ENCODE peak calls at places on chromosomes 13 and 19, in six cellular contexts. I, R, U, H, P and C are unnamed samples.

GRCh38 chr13:28475916-28476725 is 18.8 kb downstream of the FLT1 start:
- DNase-seq in I (no peak), R (no peak), U (no peak), H (no peak), P (no peak), C (no peak)

GRCh38 chr19:9847087-9847671 is 12.1 kb downstream of the PIN1 start:
- DNase-seq in I (peak), R (peak), U (peak), H (peak), P (peak), C (no peak)

GRCh38 chr13:21326155-21327030 is 132.7 kb downstream of the ZDHHC20 start:
- DNase-seq in I (peak), R (peak), U (peak), H (no peak), P (peak), C (no peak)

GRCh38 chr13:105177265-105177900 is 1358.1 kb downstream of the EFNB2 start:
- DNase-seq in I (no peak), R (no peak), U (no peak), H (no peak), P (no peak), C (no peak)

GRCh38 chr19:10120538-10121198 is 969 bp upstream of the EIF3G start:
- DNase-seq in I (no peak), R (no peak), U (no peak), H (peak), P (no peak), C (no peak)

GRCh38 chr13:67258482-67258881 is 28.3 kb upstream of the PCDH9 start:
- DNase-seq in I (no peak), R (no peak), U (peak), H (no peak), P (no peak), C (no peak)

GRCh38 chr13:44879452-44880058 is 109.7 kb downstream of the NUFIP1 start:
- DNase-seq in I (peak), R (peak), U (no peak), H (no peak), P (no peak), C (no peak)

GRCh38 chr19:50478901-50479715 is 2.5 kb upstream of the GARIN5A start:
- DNase-seq in I (no peak), R (no peak), U (peak), H (no peak), P (no peak), C (no peak)

GRCh38 chr13:113166681-113167080 is 8.2 kb downstream of the PROZ start:
- DNase-seq in I (no peak), R (no peak), U (no peak), H (no peak), P (no peak), C (no peak)

GRCh38 chr13:42174344-42175162 is 97.4 kb upstream of the AKAP11 start:
- DNase-seq in I (no peak), R (no peak), U (no peak), H (no peak), P (no peak), C (no peak)

GRCh38 chr13:79987323-79987722 is 353.6 kb downstream of the SPRY2 start:
- DNase-seq in I (no peak), R (no peak), U (no peak), H (no peak), P (no peak), C (no peak)

GRCh38 chr19:49479975-49480628 is 6.1 kb downstream of the FLT3LG start:
- DNase-seq in I (no peak), R (no peak), U (no peak), H (no peak), P (no peak), C (no peak)

GRCh38 chr13:44191504-44192171 is 182.0 kb upstream of the SERP2 start:
- DNase-seq in I (peak), R (peak), U (peak), H (peak), P (peak), C (no peak)

GRCh38 chr19:9673912-9674668 is 810 bp downstream of the ZNF562 start:
- DNase-seq in I (peak), R (no peak), U (no peak), H (no peak), P (no peak), C (no peak)

GRCh38 chr19:3968556-3969434 is 2.1 kb downstream of the DAPK3 start:
- DNase-seq in I (peak), R (peak), U (peak), H (peak), P (peak), C (peak)

GRCh38 chr19:1942078-1942933 is 1.3 kb downstream of the CSNK1G2 start:
- DNase-seq in I (peak), R (peak), U (peak), H (peak), P (peak), C (peak)

GRCh38 chr19:39126593-39127187 is 1.1 kb downstream of the PAK4 start:
- DNase-seq in I (peak), R (peak), U (peak), H (peak), P (no peak), C (no peak)

GRCh38 chr13:113671066-113672001 is 4.3 kb downstream of the GRK1 start:
- DNase-seq in I (no peak), R (peak), U (no peak), H (peak), P (peak), C (no peak)

GRCh38 chr13:97810152-97810551 is 143.3 kb upstream of the IPO5 start:
- DNase-seq in I (no peak), R (no peak), U (peak), H (no peak), P (no peak), C (no peak)

GRCh38 chr19:13705928-13706447 is 58.3 kb upstream of the MRI1 start:
- DNase-seq in I (no peak), R (no peak), U (no peak), H (no peak), P (no peak), C (no peak)

GRCh38 chr19:50906217-50906616 is 5.0 kb downstream of the KLK4 start:
- DNase-seq in I (peak), R (peak), U (peak), H (no peak), P (no peak), C (no peak)

GRCh38 chr19:33428627-33429013 is 55.1 kb downstream of the CEBPG start:
- DNase-seq in I (no peak), R (no peak), U (no peak), H (no peak), P (no peak), C (no peak)

GRCh38 chr13:21063031-21063430 is 1.6 kb upstream of the LATS2 start:
- DNase-seq in I (peak), R (no peak), U (no peak), H (no peak), P (no peak), C (no peak)

GRCh38 chr13:45142440-45143345 is 22.4 kb downstream of the GTF2F2 start:
- DNase-seq in I (no peak), R (no peak), U (peak), H (no peak), P (no peak), C (no peak)

DNA sequence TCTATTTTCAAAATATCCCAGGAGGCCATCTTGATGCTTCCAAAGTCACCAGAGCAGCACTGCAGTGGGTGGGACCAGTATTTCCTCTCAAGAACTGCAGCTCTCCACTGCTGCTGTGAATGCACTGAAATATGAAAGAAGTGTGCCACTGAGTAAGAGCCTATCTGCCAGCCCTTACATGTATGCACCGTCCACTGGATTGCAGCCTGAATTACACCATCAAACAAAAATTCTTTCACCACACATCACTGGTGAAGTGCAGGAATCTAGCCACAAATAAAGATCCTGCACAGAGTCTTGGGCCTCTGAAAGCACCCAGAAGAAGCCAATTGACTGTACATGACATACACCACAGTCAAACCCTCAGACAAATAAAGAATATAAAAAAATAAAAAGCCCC is 249.0 kb downstream of the LHFPL6 start:
- DNase-seq in I (no peak), R (no peak), U (no peak), H (no peak), P (no peak), C (no peak)
- H3K27ac ChIP-seq in I (no peak), R (no peak), U (no peak), H (no peak), P (no peak), C (no peak)

GRCh38 chr13:51276684-51277083 is 54.5 kb downstream of the FAM124A start:
- DNase-seq in I (peak), R (no peak), U (no peak), H (no peak), P (no peak), C (no peak)
- H3K27ac ChIP-seq in I (no peak), R (no peak), U (no peak), H (no peak), P (no peak), C (no peak)

GRCh38 chr19:6100284-6100915 is 9.9 kb downstream of the RFX2 start:
- DNase-seq in I (no peak), R (no peak), U (no peak), H (no peak), P (no peak), C (no peak)
- H3K27ac ChIP-seq in I (peak), R (no peak), U (no peak), H (peak), P (peak), C (peak)

DNA sequence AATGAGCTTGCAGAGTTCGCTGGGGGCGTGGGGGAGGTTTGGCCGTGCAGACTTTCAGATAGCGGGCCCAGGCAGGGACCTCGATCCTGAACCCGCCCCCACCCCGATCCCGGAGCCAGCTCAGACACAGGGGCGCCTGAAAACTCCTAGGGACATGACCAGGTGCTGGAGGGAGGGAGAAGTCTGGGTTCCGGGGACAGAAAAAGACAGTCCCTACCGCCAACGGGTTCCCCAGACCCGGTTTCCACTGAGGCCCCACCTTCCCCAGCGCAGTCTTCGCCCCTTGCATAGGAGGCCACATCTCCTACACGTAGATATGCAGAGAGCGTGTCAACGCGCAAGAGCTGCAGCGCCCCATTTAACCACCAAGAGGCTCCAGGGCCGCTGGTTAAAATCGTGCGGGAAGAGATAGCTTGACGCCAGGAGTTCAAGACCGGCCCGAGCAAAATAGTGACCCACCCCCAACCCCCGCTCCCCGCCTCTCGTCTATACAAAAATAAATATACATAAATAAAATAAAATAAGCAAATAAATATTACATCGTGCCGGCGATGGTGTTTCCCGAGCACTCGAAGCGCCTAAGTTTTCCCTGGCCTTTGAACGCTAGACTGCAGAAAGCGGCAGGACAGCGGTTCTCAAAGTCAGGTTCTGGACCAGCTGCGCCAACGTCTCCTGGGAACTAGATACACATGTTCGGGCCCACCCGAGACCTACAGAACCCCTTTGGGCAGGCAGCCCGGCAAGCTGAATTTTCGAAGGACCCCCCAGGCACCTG is 8.3 kb downstream of the CCDC8 start:
- DNase-seq in I (no peak), R (no peak), U (peak), H (no peak), P (no peak), C (no peak)
- H3K27ac ChIP-seq in I (no peak), R (no peak), U (no peak), H (peak), P (peak), C (peak)

DNA sequence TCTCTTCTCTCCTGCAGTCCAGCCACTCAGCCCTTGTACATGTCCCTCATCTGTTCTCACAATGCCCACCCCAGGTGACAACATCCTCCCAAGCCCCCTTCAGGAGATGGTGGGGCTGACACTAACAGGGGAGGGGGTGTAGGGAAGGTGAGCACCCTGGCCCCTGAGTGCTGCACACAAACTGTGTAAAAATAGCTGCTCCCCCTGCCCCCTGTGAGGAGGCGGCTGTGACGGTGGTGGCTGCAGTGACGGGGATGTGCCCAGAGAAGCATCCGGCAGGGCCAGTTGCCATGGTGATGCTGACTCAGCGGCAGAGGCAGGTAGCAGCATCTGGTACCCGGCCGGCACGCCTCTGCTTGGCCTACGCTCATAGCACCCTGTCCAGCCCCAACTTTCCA is 13.0 kb upstream of the JUND start:
- DNase-seq in I (no peak), R (peak), U (peak), H (peak), P (no peak), C (no peak)
- H3K27ac ChIP-seq in I (no peak), R (no peak), U (no peak), H (peak), P (peak), C (peak)

GRCh38 chr13:110251227-110251791 is 55.6 kb downstream of the COL4A1 start:
- DNase-seq in I (peak), R (peak), U (no peak), H (no peak), P (no peak), C (no peak)

GRCh38 chr13:110246530-110246929 is 60.4 kb downstream of the COL4A1 start:
- DNase-seq in I (peak), R (no peak), U (no peak), H (no peak), P (peak), C (no peak)

GRCh38 chr13:110250258-110250891 is 56.6 kb downstream of the COL4A1 start:
- DNase-seq in I (no peak), R (no peak), U (no peak), H (peak), P (peak), C (peak)

GRCh38 chr13:110249326-110249725 is 57.6 kb downstream of the COL4A1 start:
- DNase-seq in I (no peak), R (no peak), U (no peak), H (no peak), P (no peak), C (no peak)

GRCh38 chr13:110248449-110249143 is 58.4 kb downstream of the COL4A1 start:
- DNase-seq in I (no peak), R (no peak), U (no peak), H (no peak), P (no peak), C (peak)
- H3K27ac ChIP-seq in I (peak), R (no peak), U (no peak), H (peak), P (peak), C (peak)

DNA sequence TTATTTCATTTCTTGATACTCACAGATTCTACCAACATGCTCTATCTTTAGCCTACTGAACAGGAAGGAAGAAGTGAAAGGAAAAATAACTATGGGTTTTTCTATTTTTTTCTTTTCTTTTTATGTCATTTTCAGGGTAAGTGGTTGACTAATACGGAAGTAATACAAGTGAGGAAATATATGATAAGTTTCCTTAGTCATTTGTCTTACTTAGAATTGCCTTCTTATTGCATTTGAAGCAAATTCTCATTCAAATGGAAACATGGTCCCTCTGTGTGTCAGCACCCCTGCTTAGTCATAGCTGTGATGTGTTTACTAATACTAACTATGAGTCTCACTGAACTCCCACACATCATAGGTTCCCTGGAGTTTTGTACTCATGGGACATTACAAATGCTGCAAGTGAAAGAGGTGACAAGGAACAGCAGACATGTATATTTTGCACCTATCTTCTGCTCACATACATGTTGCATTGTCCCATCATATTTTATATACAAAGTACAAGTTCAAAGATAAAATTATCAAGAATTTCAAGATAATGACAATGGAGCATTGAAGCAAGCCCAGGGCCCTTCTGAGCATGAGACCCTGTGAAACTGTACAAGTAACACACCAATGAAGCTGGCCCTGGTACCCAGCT is 60.1 kb downstream of the DCT start:
- DNase-seq in I (no peak), R (no peak), U (no peak), H (no peak), P (no peak), C (no peak)
- H3K27ac ChIP-seq in I (no peak), R (no peak), U (no peak), H (no peak), P (no peak), C (no peak)

GRCh38 chr19:41548954-41549688 is 26.8 kb upstream of the CEACAM21 start:
- DNase-seq in I (no peak), R (no peak), U (peak), H (no peak), P (no peak), C (peak)
- H3K27ac ChIP-seq in I (peak), R (no peak), U (no peak), H (no peak), P (peak), C (peak)

GRCh38 chr13:56335775-56336174 is 804.9 kb upstream of the PRR20A start:
- DNase-seq in I (no peak), R (no peak), U (no peak), H (no peak), P (no peak), C (no peak)

GRCh38 chr13:56338421-56338820 is 802.3 kb upstream of the PRR20A start:
- DNase-seq in I (no peak), R (no peak), U (no peak), H (no peak), P (no peak), C (no peak)

DNA sequence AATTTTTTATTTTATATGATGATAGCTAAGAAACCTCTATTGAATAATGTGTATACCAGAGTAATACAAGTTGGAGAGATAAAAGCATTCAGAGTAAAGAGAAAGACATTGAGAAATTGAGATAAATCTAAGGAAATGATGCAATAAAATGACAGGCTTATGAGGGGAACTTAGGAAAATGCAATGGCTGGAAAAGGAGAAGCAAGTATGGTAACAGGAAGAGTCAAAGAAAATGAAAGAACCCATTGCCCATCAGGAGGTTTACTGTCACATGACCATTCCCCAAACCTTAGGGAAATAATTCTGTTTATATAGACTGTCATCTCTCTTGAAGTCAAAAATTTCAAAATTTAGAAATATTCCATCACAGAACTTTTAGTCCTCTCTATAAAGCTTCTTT is 808.0 kb upstream of the PRR20A start:
- DNase-seq in I (no peak), R (no peak), U (no peak), H (no peak), P (no peak), C (no peak)
- H3K27ac ChIP-seq in I (no peak), R (no peak), U (no peak), H (no peak), P (no peak), C (no peak)